ENCODE peak calls at places on chromosomes 6 and 20, in nine cellular contexts. X, C, Y, R, D, P, G, F and Q are unnamed samples.

GRCh38 chr6:160679402-160679769 is 15.3 kb upstream of the LPA start:
- DNase-seq in F (no peak), G (peak), C (no peak), X (no peak), D (no peak), Y (no peak), R (peak), P (no peak), Q (no peak)

GRCh38 chr6:39263299-39264037 is 34.2 kb upstream of the KCNK5 start:
- DNase-seq in R (no peak), C (no peak), P (no peak), Y (no peak), G (no peak), X (no peak), D (no peak), F (no peak), Q (no peak)

GRCh38 chr20:56629464-56630085 is 469 bp downstream of the TFAP2C start:
- DNase-seq in F (no peak), P (no peak), R (no peak), G (peak), Y (no peak), C (no peak), D (peak), X (no peak), Q (peak)

GRCh38 chr6:138600261-138600660 is 101.0 kb upstream of the NHSL1 start:
- DNase-seq in X (no peak), F (no peak), P (no peak), R (no peak), Y (no peak), D (no peak), C (no peak), G (no peak), Q (no peak)

GRCh38 chr6:41687501-41688175 is 47.8 kb downstream of the TFEB start:
- DNase-seq in X (no peak), G (no peak), F (no peak), D (no peak), P (peak), R (peak), C (no peak), Y (no peak), Q (no peak)

GRCh38 chr6:15522856-15523529 is 139.8 kb downstream of the DTNBP1 start:
- DNase-seq in X (no peak), D (no peak), P (no peak), F (no peak), C (no peak), G (no peak), R (no peak), Y (no peak), Q (no peak)

GRCh38 chr6:170136541-170137175 is 154.2 kb downstream of the DLL1 start:
- DNase-seq in R (no peak), G (no peak), P (no peak), C (no peak), D (no peak), F (no peak), Y (no peak), X (no peak), Q (no peak)

GRCh38 chr6:85047818-85048217 is 283.4 kb upstream of the TBX18 start:
- DNase-seq in R (no peak), D (no peak), Y (no peak), G (no peak), X (no peak), C (no peak), F (no peak), P (no peak), Q (no peak)

GRCh38 chr6:37171141-37171969 is 1.4 kb downstream of the PIM1 start:
- DNase-seq in P (peak), R (peak), G (peak), F (peak), Y (peak), C (peak), D (peak), X (peak), Q (peak)

GRCh38 chr6:132726608-132726975 is 12.7 kb upstream of the VNN1 start:
- DNase-seq in Y (no peak), R (no peak), C (no peak), D (no peak), G (no peak), F (no peak), X (no peak), P (no peak), Q (no peak)

GRCh38 chr6:145235207-145235606 is 500.1 kb downstream of the EPM2A start:
- DNase-seq in G (no peak), D (no peak), P (no peak), F (peak), R (no peak), Y (no peak), C (peak), X (peak), Q (no peak)

GRCh38 chr20:53077373-53078205 is 105.4 kb downstream of the TSHZ2 start:
- DNase-seq in C (no peak), G (no peak), X (peak), F (no peak), P (no peak), D (no peak), R (no peak), Y (peak), Q (no peak)

GRCh38 chr20:23350855-23351838 is 556 bp downstream of the NXT1 start:
- DNase-seq in P (peak), D (peak), C (peak), G (peak), Y (peak), X (peak), F (peak), R (peak), Q (peak)

GRCh38 chr20:6265204-6265904 is 142.5 kb upstream of the FERMT1 start:
- DNase-seq in X (peak), P (no peak), G (peak), D (no peak), R (no peak), F (peak), C (peak), Y (peak), Q (no peak)

GRCh38 chr20:51969191-51969590 is 166.9 kb upstream of the SALL4 start:
- DNase-seq in C (no peak), X (no peak), R (no peak), F (no peak), D (no peak), G (no peak), P (no peak), Y (no peak), Q (no peak)

GRCh38 chr6:35810831-35811698 is 5.9 kb downstream of the LHFPL5 start:
- DNase-seq in D (no peak), F (peak), R (no peak), X (peak), G (no peak), Y (peak), C (peak), P (no peak), Q (no peak)

GRCh38 chr6:26158581-26159416 is 71.6 kb downstream of the HFE start:
- DNase-seq in C (peak), Y (peak), X (peak), R (no peak), F (peak), G (no peak), D (peak), P (peak), Q (peak)

GRCh38 chr20:62876826-62877728 is 15.5 kb upstream of the TCFL5 start:
- DNase-seq in P (peak), F (no peak), X (no peak), D (no peak), R (peak), G (peak), Y (peak), C (no peak), Q (peak)

GRCh38 chr6:28922841-28923317 is 906 bp downstream of the TRIM27 start:
- DNase-seq in R (no peak), C (peak), D (no peak), F (peak), P (no peak), G (peak), Y (peak), X (peak), Q (peak)

DNA sequence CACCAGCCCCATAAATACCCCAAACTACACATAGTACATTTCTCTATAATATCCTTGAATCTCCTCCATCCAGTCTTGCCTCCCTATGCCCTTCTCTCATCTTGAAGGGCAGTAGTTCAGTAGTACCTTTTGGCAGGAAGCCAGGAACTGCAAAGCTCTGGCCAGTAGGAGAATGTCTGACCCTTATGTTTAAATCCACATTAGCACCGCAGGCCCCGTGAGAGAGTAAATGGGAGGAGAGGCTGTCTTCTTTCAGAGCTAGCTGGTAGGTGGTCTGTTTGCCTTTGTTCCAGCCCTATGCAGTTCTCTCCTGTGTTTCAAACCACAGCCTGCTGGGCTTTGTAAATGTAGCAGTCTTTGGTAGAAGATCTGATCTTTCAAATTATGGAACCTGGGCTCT is 690.7 kb downstream of the DOK5 start:
- DNase-seq in P (no peak), X (no peak), G (no peak), R (no peak), Y (no peak), D (no peak), C (no peak), F (no peak), Q (no peak)
- TF ChIP-seq CTCF in P (no peak), X (no peak), G (no peak), R (no peak), Y (no peak), D (no peak), C (no peak), F (no peak), Q (no peak)

GRCh38 chr6:3063733-3064700 is 4.3 kb upstream of the RIPK1 start:
- DNase-seq in P (peak), R (peak), X (peak), G (peak), D (peak), C (peak), F (peak), Y (peak), Q (peak)
- TF ChIP-seq CTCF in P (no peak), R (no peak), X (no peak), G (peak), D (peak), C (no peak), F (peak), Y (peak), Q (peak)

DNA sequence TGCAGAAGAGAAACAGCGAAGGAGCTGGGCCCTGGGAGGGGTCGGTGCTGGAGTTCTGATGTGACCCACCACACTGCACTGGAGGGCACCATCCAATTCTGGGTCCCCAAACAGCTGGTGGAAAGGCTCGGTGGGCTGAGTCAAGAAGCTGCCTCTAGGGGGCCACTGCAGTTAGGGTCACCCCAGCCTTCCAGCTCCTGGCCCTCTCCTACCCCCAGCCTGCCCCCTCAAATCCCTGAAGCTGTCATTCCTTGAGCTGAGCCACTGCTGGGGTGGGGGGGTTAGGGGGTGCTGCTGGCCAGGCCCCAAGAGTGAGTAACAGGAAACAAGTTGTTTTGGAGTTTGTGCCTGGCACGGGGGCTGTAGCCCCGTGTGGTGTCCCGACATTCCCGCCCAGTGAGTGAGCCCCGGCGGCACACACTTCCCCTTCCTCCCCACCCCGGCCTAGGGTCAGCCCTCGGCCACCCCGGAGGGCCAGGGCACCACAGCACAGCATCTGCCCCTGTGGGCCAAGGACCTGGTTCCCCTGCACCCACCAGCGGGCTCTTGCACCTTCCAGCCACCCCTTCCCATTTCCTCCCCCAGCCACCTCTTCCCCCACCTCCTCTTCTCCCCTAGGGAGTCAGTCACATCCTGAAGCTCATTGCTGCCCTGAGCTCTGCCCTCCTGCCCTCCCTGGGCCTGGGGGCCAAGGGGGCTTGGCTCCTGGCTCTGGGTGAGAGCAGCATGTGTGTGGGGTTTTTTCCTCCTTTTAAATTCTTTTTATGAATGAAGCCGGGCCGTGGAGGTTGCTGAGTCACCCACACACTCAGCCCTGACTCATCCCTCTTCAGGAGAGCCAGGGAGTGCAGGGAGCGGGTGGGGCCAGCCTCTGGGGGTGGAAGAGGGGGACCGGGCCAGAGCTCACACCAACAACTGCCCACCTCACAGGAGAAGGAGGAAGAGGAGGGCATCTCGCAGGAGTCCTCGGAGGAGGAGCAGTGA is 4.6 kb downstream of the SMIM29 start:
- DNase-seq in R (peak), P (peak), F (peak), C (peak), Y (peak), G (peak), X (peak), D (no peak), Q (peak)
- TF ChIP-seq CTCF in R (peak), P (no peak), F (peak), C (peak), Y (peak), G (peak), X (peak), D (peak), Q (peak)

DNA sequence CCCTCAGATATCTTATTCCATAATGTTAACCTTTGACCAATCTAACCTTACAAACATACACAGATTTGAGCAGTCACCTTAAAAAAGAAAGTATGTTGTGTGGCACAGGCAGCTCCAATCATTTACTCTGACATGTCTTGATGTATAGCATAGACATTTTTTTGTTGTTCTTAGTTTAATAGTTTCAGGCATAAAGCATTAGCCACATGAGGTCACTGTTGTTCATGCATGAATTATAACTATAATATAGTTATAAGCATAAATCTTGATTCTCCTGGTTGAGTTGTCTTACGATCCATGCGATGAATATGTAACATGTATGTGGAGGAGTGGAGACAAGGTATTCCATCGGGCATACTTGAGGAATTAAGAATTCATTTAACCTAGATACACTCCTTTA is 26.1 kb upstream of the NKAIN2 start:
- DNase-seq in X (peak), D (no peak), P (no peak), G (no peak), Y (peak), R (no peak), F (no peak), C (peak), Q (no peak)
- TF ChIP-seq CTCF in X (peak), D (no peak), P (no peak), G (peak), Y (peak), R (no peak), F (no peak), C (peak), Q (no peak)